ENCODE peak calls at places on chromosomes 16 and 17, in four cellular contexts. U is left lung; X is stimulated activated CD4-positive, alpha-beta T cell treated with anti-CD3 and anti-CD28 coated beads, TNF-alpha, amount 100 ng/mL, for 1 hour; I is HTR-8/SVneo. L is an unnamed sample.

GRCh38 chr16:19153876-19154275 is 14.2 kb upstream of the SYT17 start:
- DNase-seq in U (no peak), X (no peak), I (peak; percentile 40), L (no peak)

GRCh38 chr16:89009343-89010209 is 32.6 kb upstream of the CBFA2T3 start:
- DNase-seq in U (no peak), X (no peak), I (no peak), L (peak; percentile 41)

GRCh38 chr17:82772026-82772425 is 20.2 kb downstream of the TBCD start:
- DNase-seq in U (no peak), X (no peak), I (no peak), L (no peak)

GRCh38 chr17:1422907-1423306 is 22.9 kb upstream of the YWHAE start:
- DNase-seq in U (no peak), X (no peak), I (peak; percentile 83), L (no peak)

GRCh38 chr16:4410335-4411075 is 5.9 kb downstream of the CORO7 start:
- DNase-seq in U (no peak), X (no peak), I (no peak), L (no peak)

GRCh38 chr16:84382396-84382795 is 14.1 kb downstream of the ATP2C2 start:
- DNase-seq in U (no peak), X (no peak), I (no peak), L (no peak)

GRCh38 chr17:37605813-37606505 is 3.3 kb downstream of the SYNRG start:
- DNase-seq in U (no peak), X (no peak), I (no peak), L (no peak)

GRCh38 chr16:81095653-81095952 is 592 bp downstream of the GCSH start:
- DNase-seq in U (no peak), X (no peak), I (no peak), L (no peak)

GRCh38 chr16:2924901-2925820 is 13.4 kb downstream of the FLYWCH1 start:
- DNase-seq in U (no peak), X (no peak), I (no peak), L (no peak)

GRCh38 chr17:74968361-74968780 is 4.2 kb downstream of the HID1 start:
- DNase-seq in U (no peak), X (no peak), I (no peak), L (peak; percentile 81)

GRCh38 chr17:60333628-60334031 is 58.3 kb downstream of the USP32 start:
- DNase-seq in U (no peak), X (no peak), I (no peak), L (no peak)

GRCh38 chr17:81380682-81381518 is 14.4 kb upstream of the BAHCC1 start:
- DNase-seq in U (no peak), X (no peak), I (no peak), L (no peak)

GRCh38 chr17:8005951-8006730 is 3.7 kb downstream of the GUCY2D start:
- DNase-seq in U (no peak), X (no peak), I (no peak), L (no peak)

L was measured in pancreas.